ENCODE peak calls at places on chromosomes 3 and 15, in seven cellular contexts. D is neural progenitor cell, L is colonic mucosa, C is GM23338, N is cardiac fibroblast, R is mesothelial cell of epicardium, Z is AG09309. W is an unnamed sample.

GRCh38 chr15:66369773-66370651 is 13.5 kb upstream of the TIPIN start:
- DNase-seq in D (no peak), L (no peak), C (peak), N (peak), R (no peak), Z (no peak), W (no peak)

GRCh38 chr15:80246425-80246894 is 5.6 kb downstream of the CTXND1 start:
- DNase-seq in D (no peak), L (no peak), C (no peak), N (no peak), R (no peak), Z (no peak), W (no peak)

GRCh38 chr15:86087808-86088207 is 8.1 kb downstream of the AGBL1 start:
- DNase-seq in D (no peak), L (no peak), C (no peak), N (no peak), R (no peak), Z (no peak), W (no peak)

GRCh38 chr3:169835533-169835932 is 22.8 kb upstream of the LRRC34 start:
- DNase-seq in D (no peak), L (no peak), C (no peak), N (no peak), R (no peak), Z (no peak), W (no peak)

GRCh38 chr3:77254967-77255831 is 215.3 kb downstream of the ROBO2 start:
- DNase-seq in D (peak), L (peak), C (peak), N (peak), R (no peak), Z (peak), W (peak)

GRCh38 chr3:177262396-177262795 is 65.1 kb upstream of the TBL1XR1 start:
- DNase-seq in D (no peak), L (no peak), C (peak), N (peak), R (no peak), Z (no peak), W (no peak)

GRCh38 chr15:87689716-87690115 is 566.8 kb downstream of the NTRK3 start:
- DNase-seq in D (no peak), L (no peak), C (no peak), N (no peak), R (no peak), Z (no peak), W (no peak)

GRCh38 chr3:123333401-123333800 is 115.5 kb downstream of the ADCY5 start:
- DNase-seq in D (no peak), L (no peak), C (no peak), N (no peak), R (no peak), Z (no peak), W (no peak)

GRCh38 chr15:68921926-68922325 is 8.4 kb upstream of the SPESP1 start:
- DNase-seq in D (no peak), L (no peak), C (no peak), N (peak), R (no peak), Z (no peak), W (no peak)

GRCh38 chr3:155676252-155676981 is 68.5 kb downstream of the PLCH1 start:
- DNase-seq in D (peak), L (no peak), C (peak), N (peak), R (peak), Z (no peak), W (peak)

GRCh38 chr3:41662288-41662687 is 299.6 kb downstream of the ULK4 start:
- DNase-seq in D (no peak), L (no peak), C (no peak), N (peak), R (no peak), Z (no peak), W (peak)

GRCh38 chr3:126672741-126673140 is 17.8 kb upstream of the TXNRD3 start:
- DNase-seq in D (no peak), L (no peak), C (no peak), N (no peak), R (no peak), Z (no peak), W (no peak)

GRCh38 chr3:169509359-169509758 is 154.2 kb downstream of the MECOM start:
- DNase-seq in D (no peak), L (no peak), C (no peak), N (no peak), R (no peak), Z (no peak), W (no peak)

GRCh38 chr3:52217409-52217805 is 8.0 kb downstream of the TLR9 start:
- DNase-seq in D (no peak), L (no peak), C (no peak), N (no peak), R (no peak), Z (no peak), W (no peak)

GRCh38 chr3:150309557-150309956 is 98.5 kb upstream of the TSC22D2 start:
- DNase-seq in D (no peak), L (no peak), C (no peak), N (peak), R (no peak), Z (no peak), W (peak)

GRCh38 chr3:121750087-121750415 is 510 bp upstream of the GOLGB1 start:
- DNase-seq in D (no peak), L (peak), C (no peak), N (no peak), R (no peak), Z (no peak), W (no peak)

GRCh38 chr3:117355566-117355965 is 646.0 kb downstream of the TUSC7 start:
- DNase-seq in D (peak), L (peak), C (peak), N (peak), R (no peak), Z (no peak), W (no peak)

GRCh38 chr3:3648961-3649360 is 150.3 kb upstream of the LRRN1 start:
- DNase-seq in D (no peak), L (no peak), C (no peak), N (no peak), R (no peak), Z (no peak), W (no peak)

GRCh38 chr3:154100556-154100955 is 20.6 kb upstream of the ARHGEF26 start:
- DNase-seq in D (no peak), L (no peak), C (no peak), N (no peak), R (no peak), Z (no peak), W (no peak)

GRCh38 chr3:128496019-128496601 is 3.1 kb upstream of the GATA2 start:
- DNase-seq in D (peak), L (no peak), C (no peak), N (no peak), R (no peak), Z (no peak), W (no peak)

GRCh38 chr3:100400424-100400781 is 486 bp downstream of the TOMM70 start:
- DNase-seq in D (no peak), L (no peak), C (peak), N (peak), R (no peak), Z (no peak), W (no peak)

GRCh38 chr3:50649451-50649931 is 25.2 kb upstream of the DOCK3 start:
- DNase-seq in D (no peak), L (no peak), C (no peak), N (no peak), R (no peak), Z (no peak), W (no peak)

GRCh38 chr15:48393650-48394049 is 62.4 kb downstream of the DUT start:
- DNase-seq in D (no peak), L (peak), C (no peak), N (peak), R (no peak), Z (no peak), W (no peak)

GRCh38 chr15:65396283-65396964 is 18.6 kb upstream of the IGDCC3 start:
- DNase-seq in D (peak), L (no peak), C (peak), N (no peak), R (no peak), Z (no peak), W (no peak)

GRCh38 chr15:57505949-57506391 is 85.7 kb upstream of the MYZAP start:
- DNase-seq in D (no peak), L (peak), C (peak), N (peak), R (no peak), Z (no peak), W (no peak)

DNA sequence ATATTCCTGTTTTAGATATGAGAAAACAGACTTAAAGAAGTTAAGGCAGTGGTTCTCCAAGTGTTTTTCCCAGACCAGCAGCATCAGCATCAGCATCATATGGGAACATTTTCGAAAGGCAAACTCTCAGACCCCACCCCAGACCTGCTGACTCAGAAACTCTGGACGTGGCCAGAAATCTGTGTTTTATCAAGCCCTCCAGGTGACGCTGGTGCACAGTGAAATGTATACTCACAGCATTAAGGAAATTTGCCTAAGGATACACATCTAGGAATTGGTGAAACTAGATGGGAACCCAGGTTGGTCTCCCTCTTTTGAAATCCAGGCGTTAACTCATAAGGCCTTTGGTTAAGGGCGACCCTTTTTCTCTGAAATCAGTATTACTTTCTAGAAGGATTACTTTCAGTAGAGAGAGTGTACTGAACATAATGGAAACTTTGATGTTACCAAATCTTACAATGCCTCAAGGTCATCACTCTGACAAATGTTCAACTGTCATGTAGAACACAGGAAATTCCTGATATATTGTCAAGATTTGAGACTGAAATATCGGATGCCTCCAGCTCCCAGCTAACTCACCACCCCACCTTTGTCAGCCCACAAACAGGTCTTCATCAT is 910.2 kb downstream of the ROBO1 start:
- DNase-seq in D (no peak), L (no peak), C (no peak), N (peak), R (no peak), Z (no peak), W (no peak)
- TF ChIP-seq CTCF in D (peak), L (no peak), C (no peak), N (no peak), R (no peak), Z (peak), W (no peak)

GRCh38 chr3:188108703-188109412 is 45.1 kb upstream of the LPP start:
- DNase-seq in D (no peak), L (no peak), C (no peak), N (no peak), R (no peak), Z (no peak), W (no peak)

GRCh38 chr3:188111002-188111584 is 42.9 kb upstream of the LPP start:
- DNase-seq in D (peak), L (no peak), C (no peak), N (no peak), R (no peak), Z (no peak), W (no peak)

DNA sequence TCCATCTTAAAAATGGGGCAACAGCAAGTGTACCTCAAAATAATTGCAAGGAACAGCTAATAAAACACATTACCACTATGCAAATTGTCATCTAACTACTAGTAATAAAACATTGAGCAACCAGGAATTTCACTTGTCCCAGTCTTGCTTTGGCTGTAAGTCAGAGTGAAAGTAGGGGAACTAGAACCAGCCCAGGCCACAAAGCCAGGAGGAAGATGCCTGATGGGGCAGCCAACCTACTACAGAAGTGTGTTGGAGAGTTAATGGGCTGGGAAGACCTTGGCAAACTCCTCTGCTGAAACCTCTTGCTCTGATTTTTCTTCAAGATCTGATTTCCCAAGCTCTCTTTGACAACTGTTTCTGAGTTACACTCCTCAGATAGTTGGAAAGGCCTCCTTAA is 40.2 kb upstream of the LPP start:
- DNase-seq in D (no peak), L (no peak), C (no peak), N (no peak), R (no peak), Z (no peak), W (no peak)
- TF ChIP-seq CTCF in D (no peak), L (no peak), C (no peak), N (no peak), R (no peak), Z (no peak), W (no peak)

DNA sequence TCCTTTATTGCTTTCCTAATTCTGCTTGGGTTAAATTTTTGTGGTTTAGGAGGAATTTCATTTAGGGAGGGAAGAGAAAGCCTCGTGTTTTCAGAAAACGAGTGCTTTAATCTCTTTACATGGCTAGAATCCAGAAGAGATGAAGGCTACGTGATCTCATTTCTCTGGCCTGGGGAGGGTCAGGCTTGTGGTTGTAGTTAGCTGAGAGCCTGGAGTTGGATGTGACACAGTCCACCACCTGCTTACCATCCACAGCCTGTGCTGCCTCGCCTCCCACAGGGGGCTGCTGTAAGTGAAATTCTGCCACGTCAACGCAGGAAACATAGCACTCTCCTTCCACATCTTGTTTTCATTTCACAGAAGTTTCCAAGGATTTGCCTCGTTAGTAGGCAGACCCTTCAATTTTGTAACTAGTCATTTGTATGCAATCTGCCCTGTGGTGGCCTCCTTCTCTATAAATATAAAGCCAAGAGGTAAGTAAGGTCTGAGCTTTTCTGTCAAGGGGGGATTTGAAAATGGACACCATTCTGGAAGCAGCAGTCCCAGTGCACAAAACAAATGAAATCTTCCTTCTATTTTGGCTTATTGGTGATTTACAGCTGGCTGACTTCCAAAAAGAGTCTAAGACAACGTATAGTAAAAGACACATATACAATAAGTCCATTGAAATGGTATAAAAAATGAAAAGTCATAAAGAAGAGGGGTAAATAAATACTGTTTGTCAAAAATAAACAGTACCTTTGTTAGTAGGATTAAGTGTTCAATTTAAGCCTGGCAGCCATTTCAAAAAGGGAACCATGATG is 3.4 kb downstream of the GXYLT2 start:
- DNase-seq in D (peak), L (peak), C (no peak), N (peak), R (no peak), Z (peak), W (peak)
- TF ChIP-seq CTCF in D (no peak), L (no peak), C (no peak), N (peak), R (no peak), Z (peak), W (peak)

GRCh38 chr15:29126821-29127461 is 142.7 kb downstream of the NSMCE3 start:
- DNase-seq in D (peak), L (no peak), C (peak), N (no peak), R (no peak), Z (no peak), W (no peak)
- TF ChIP-seq CTCF in D (peak), L (no peak), C (peak), N (no peak), R (no peak), Z (no peak), W (no peak)

GRCh38 chr3:192915724-192916123 is 1.9 kb downstream of the MB21D2 start:
- DNase-seq in D (peak), L (no peak), C (no peak), N (peak), R (no peak), Z (no peak), W (no peak)

GRCh38 chr3:192917258-192917507 is 473 bp downstream of the MB21D2 start:
- DNase-seq in D (no peak), L (no peak), C (peak), N (no peak), R (peak), Z (no peak), W (no peak)

GRCh38 chr3:192918275-192918588 is 576 bp upstream of the MB21D2 start:
- DNase-seq in D (no peak), L (no peak), C (no peak), N (no peak), R (no peak), Z (no peak), W (no peak)

GRCh38 chr3:192916455-192917257 is 1.0 kb downstream of the MB21D2 start:
- DNase-seq in D (peak), L (peak), C (peak), N (peak), R (peak), Z (no peak), W (peak)

GRCh38 chr3:192917508-192918274 is at the start of gene MB21D2:
- DNase-seq in D (peak), L (peak), C (peak), N (peak), R (peak), Z (peak), W (peak)
- TF ChIP-seq CTCF in D (no peak), L (no peak), C (no peak), N (no peak), R (no peak), Z (peak), W (peak)

GRCh38 chr15:44711089-44711355 is at the start of gene PATL2:
- DNase-seq in D (no peak), L (no peak), C (no peak), N (no peak), R (no peak), Z (no peak), W (no peak)

GRCh38 chr15:44712108-44713005 is 1.0 kb downstream of the B2M start:
- DNase-seq in D (no peak), L (peak), C (no peak), N (peak), R (no peak), Z (peak), W (peak)

GRCh38 chr15:44711356-44712107 is at the start of gene B2M:
- DNase-seq in D (peak), L (peak), C (peak), N (peak), R (peak), Z (peak), W (peak)

GRCh38 chr15:44715142-44715796 is 4.0 kb downstream of the B2M start:
- DNase-seq in D (peak), L (no peak), C (no peak), N (no peak), R (no peak), Z (no peak), W (no peak)

GRCh38 chr15:44713006-44713966 is 2.0 kb downstream of the B2M start:
- DNase-seq in D (no peak), L (no peak), C (peak), N (peak), R (no peak), Z (no peak), W (peak)
- TF ChIP-seq CTCF in D (peak), L (no peak), C (peak), N (peak), R (no peak), Z (peak), W (peak)

DNA sequence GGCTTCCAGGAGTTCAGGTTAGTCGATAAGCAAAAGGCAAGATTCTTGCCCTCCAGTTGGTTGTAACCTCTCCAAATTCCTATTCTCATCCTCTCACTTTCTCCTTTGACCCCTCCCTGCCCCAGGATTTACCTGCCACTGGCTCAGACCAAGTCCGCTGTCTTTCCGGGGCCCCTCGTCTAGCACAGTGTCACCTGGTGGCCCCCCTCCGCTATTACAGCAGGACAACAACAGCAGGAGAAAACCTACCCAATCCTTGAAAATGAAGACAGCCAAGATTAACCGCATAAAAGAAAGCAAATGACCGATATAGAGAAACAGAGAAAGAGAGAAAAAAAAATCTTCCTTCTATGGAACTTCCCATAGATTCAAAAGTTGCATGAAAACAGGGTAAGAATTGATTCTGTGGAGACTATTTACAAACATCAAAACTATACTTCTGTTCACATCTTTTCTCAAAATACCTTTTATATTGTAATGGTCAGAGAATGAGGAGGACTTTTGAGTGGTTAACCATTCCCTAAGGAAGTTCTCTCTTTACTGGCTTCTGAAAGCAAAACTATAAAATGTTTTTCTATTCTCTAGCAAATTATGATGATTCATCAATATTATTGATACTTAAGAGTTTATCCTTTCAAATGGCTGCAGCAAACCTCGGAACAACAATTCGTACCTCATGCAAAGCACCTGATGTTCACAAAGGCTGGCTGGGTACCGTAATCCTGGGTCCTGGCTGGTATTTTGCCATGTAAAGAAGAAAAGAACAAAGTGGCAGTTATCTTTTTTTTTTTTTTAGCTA is 10.0 kb upstream of the ST8SIA2 start:
- DNase-seq in D (peak), L (peak), C (peak), N (no peak), R (no peak), Z (no peak), W (no peak)
- TF ChIP-seq CTCF in D (peak), L (peak), C (peak), N (peak), R (peak), Z (peak), W (peak)